ENCODE peak calls at places on chromosomes 3 and 15, in ten cellular contexts. X is uterus; C is heart left ventricle; G is right atrium auricular region; R is GM23338; Z is pancreas; F is mesendoderm; K is transverse colon; H is CD8-positive, alpha-beta memory T cell; A is small intestine. U is an unnamed sample.

GRCh38 chr3:168096210-168096795 is 579 bp upstream of the GOLIM4 start:
- DNase-seq in A (peak; percentile 75), R (peak; percentile 56), Z (peak; percentile 60), F (peak; percentile 80), X (no peak), G (peak; percentile 79), K (peak; percentile 62), C (peak; percentile 68), H (no peak), U (peak; percentile 84)

GRCh38 chr15:65551183-65551582 is 20.9 kb downstream of the HACD3 start:
- DNase-seq in C (no peak), F (no peak), X (no peak), H (no peak), K (no peak), Z (no peak), A (no peak), R (no peak), G (no peak), U (no peak)

GRCh38 chr3:32391643-32392529 is at the start of gene CMTM7:
- DNase-seq in A (peak; percentile 44), F (peak; percentile 70), X (peak; percentile 65), Z (peak; percentile 83), R (peak; percentile 86), K (peak; percentile 75), H (peak; percentile 69), C (peak; percentile 77), G (peak; percentile 66), U (peak; percentile 81)

GRCh38 chr15:40054056-40054745 is 15.2 kb upstream of the SRP14 start:
- DNase-seq in K (no peak), F (no peak), R (no peak), G (peak; percentile 51), A (no peak), Z (no peak), C (no peak), X (no peak), H (no peak), U (no peak)

GRCh38 chr3:48155122-48155521 is 33.1 kb downstream of the CDC25A start:
- DNase-seq in K (no peak), C (no peak), Z (no peak), F (no peak), A (peak; percentile 75), G (no peak), X (no peak), H (no peak), R (no peak), U (peak; percentile 56)

GRCh38 chr3:87260270-87260669 is 16.1 kb downstream of the POU1F1 start:
- DNase-seq in F (peak; percentile 63), G (no peak), R (peak; percentile 87), K (peak; percentile 28), A (peak; percentile 47), X (peak; percentile 13), C (no peak), H (peak; percentile 2), Z (no peak), U (peak; percentile 78)

GRCh38 chr15:69556344-69556743 is 103.7 kb downstream of the RPLP1 start:
- DNase-seq in H (no peak), F (no peak), G (no peak), R (no peak), C (no peak), K (no peak), A (peak; percentile 66), Z (no peak), X (no peak), U (peak; percentile 32)

GRCh38 chr3:149199474-149199873 is 22.2 kb downstream of the CP start:
- DNase-seq in X (no peak), C (no peak), A (no peak), R (no peak), H (no peak), K (no peak), Z (no peak), G (no peak), F (no peak), U (no peak)

GRCh38 chr3:172209333-172210321 is 170.2 kb downstream of the FNDC3B start:
- DNase-seq in H (no peak), K (no peak), R (no peak), G (no peak), A (no peak), F (peak; percentile 58), X (no peak), C (peak; percentile 81), Z (peak; percentile 80), U (no peak)

GRCh38 chr15:84789762-84790161 is 27.4 kb upstream of the ALPK3 start:
- DNase-seq in Z (no peak), R (no peak), H (no peak), G (no peak), K (no peak), A (no peak), X (no peak), F (no peak), C (no peak), U (no peak)

GRCh38 chr15:63212050-63212973 is 22.9 kb downstream of the RAB8B start:
- DNase-seq in G (no peak), H (no peak), A (no peak), K (no peak), C (no peak), R (no peak), Z (no peak), X (no peak), F (no peak), U (peak; percentile 30)

GRCh38 chr15:101063891-101064794 is 145.0 kb downstream of the LRRK1 start:
- DNase-seq in G (peak; percentile 74), X (no peak), H (no peak), A (no peak), K (peak; percentile 7), R (no peak), F (no peak), Z (peak; percentile 84), C (peak; percentile 76), U (no peak)

GRCh38 chr15:45670511-45670910 is 35.7 kb downstream of the SQOR start:
- DNase-seq in X (no peak), C (no peak), Z (no peak), F (no peak), G (no peak), A (no peak), K (no peak), H (no peak), R (no peak), U (no peak)

GRCh38 chr3:51717947-51718346 is 11.1 kb downstream of the GRM2 start:
- DNase-seq in G (no peak), K (no peak), X (no peak), A (no peak), Z (no peak), R (no peak), F (no peak), C (no peak), H (no peak), U (peak; percentile 2)

GRCh38 chr3:54628888-54629368 is 298.9 kb downstream of the LRTM1 start:
- DNase-seq in F (peak; percentile 65), H (no peak), X (no peak), A (no peak), Z (no peak), K (no peak), R (no peak), G (no peak), C (no peak), U (peak; percentile 13)

GRCh38 chr3:4978966-4979400 is 254 bp upstream of the BHLHE40 start:
- DNase-seq in H (peak; percentile 90), R (peak; percentile 72), Z (peak; percentile 96), G (peak; percentile 96), C (peak; percentile 98), F (peak; percentile 98), A (peak; percentile 93), X (peak; percentile 94), K (peak; percentile 94), U (peak; percentile 97)
- H3K27ac ChIP-seq in H (peak overlapping the region; percentile 100), R (no peak overlapping the region), Z (peak overlapping the region; percentile 99), G (peak overlapping the region; percentile 96), C (peak overlapping the region; percentile 100), F (peak overlapping the region; percentile 95), A (peak overlapping the region; percentile 99), X (peak overlapping the region; percentile 99), K (peak overlapping the region; percentile 100), U (peak overlapping the region; percentile 94)

GRCh38 chr3:133880886-133881455 is 14.7 kb downstream of the RAB6B start:
- DNase-seq in A (no peak), G (no peak), X (no peak), Z (no peak), R (no peak), K (no peak), C (no peak), F (no peak), H (no peak), U (no peak)
- H3K4me3 ChIP-seq in A (no peak overlapping the region), G (no peak overlapping the region), X (no peak overlapping the region), Z (no peak overlapping the region), R (no peak overlapping the region), K (no peak overlapping the region), C (no peak overlapping the region), F (no peak overlapping the region), H (no peak overlapping the region), U (no peak overlapping the region)

DNA sequence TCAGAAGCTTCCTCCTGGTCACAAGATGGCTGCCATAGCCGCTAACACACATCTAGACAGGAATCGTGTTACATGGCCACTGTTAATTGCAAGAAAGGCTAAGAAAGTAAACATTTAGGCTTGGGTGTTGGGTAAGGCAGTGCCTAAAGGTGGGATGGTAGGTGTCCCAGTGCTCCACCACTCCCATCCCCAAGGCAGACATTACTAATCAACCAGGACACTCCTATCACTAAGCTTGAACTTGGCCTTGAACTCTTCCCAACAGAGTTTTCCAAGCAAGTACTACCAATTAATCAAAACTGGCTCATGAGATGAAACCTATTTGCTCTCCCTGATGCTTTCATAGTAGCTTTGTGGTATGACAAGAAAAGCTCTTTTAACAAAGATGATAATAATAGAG is 37.9 kb upstream of the C3orf80 start:
- DNase-seq in Z (no peak), R (no peak), F (no peak), A (no peak), K (no peak), G (no peak), C (no peak), X (no peak), H (no peak), U (no peak)
- H3K27ac ChIP-seq in Z (no peak overlapping the region), R (no peak overlapping the region), F (no peak overlapping the region), A (no peak overlapping the region), K (no peak overlapping the region), G (no peak overlapping the region), C (no peak overlapping the region), X (no peak overlapping the region), H (no peak overlapping the region), U (peak overlapping the region; percentile 79)

GRCh38 chr3:188106454-188106853 is 47.5 kb upstream of the LPP start:
- DNase-seq in H (no peak), A (no peak), C (no peak), Z (no peak), G (no peak), K (no peak), X (no peak), F (no peak), R (no peak), U (no peak)

GRCh38 chr3:188111002-188111584 is 42.9 kb upstream of the LPP start:
- DNase-seq in X (no peak), G (no peak), Z (no peak), R (no peak), A (no peak), C (no peak), K (no peak), H (no peak), F (peak; percentile 95), U (no peak)

GRCh38 chr3:188106006-188106405 is 48.0 kb upstream of the LPP start:
- DNase-seq in H (no peak), G (no peak), Z (no peak), F (no peak), A (no peak), R (no peak), X (no peak), K (no peak), C (no peak), U (no peak)

GRCh38 chr3:188106898-188107684 is 46.9 kb upstream of the LPP start:
- DNase-seq in X (no peak), Z (no peak), A (no peak), R (peak; percentile 71), G (no peak), F (no peak), K (no peak), H (no peak), C (no peak), U (no peak)

GRCh38 chr3:188108703-188109412 is 45.1 kb upstream of the LPP start:
- DNase-seq in C (no peak), R (no peak), H (no peak), K (no peak), G (no peak), Z (no peak), A (no peak), F (no peak), X (no peak), U (no peak)
- H3K4me3 ChIP-seq in C (no peak overlapping the region), R (no peak overlapping the region), H (no peak overlapping the region), K (no peak overlapping the region), G (no peak overlapping the region), Z (no peak overlapping the region), A (no peak overlapping the region), F (no peak overlapping the region), X (no peak overlapping the region), U (no peak overlapping the region)